ENCODE peak calls at places on chromosomes 13 and 19, in seven cellular contexts. One of them, this sample, is unnamed.

GRCh38 chr13:46903748-46904147 is 6.9 kb upstream of the HTR2A start:
- DNase-seq in NCI-H748 treated with DMSO at 0.1 percent for 48 hours: no peak
- DNase-seq in iris pigment epithelial cell: peak
- DNase-seq in uterus: no peak
- DNase-seq in T-cell: no peak
- DNase-seq in head of caudate nucleus: no peak
- DNase-seq in GM13976: no peak
- DNase-seq in this sample: no peak

GRCh38 chr19:7533281-7533819 is 2.2 kb upstream of the PNPLA6 start:
- DNase-seq in GM13976: no peak
- DNase-seq in head of caudate nucleus: peak
- DNase-seq in NCI-H748 treated with DMSO at 0.1 percent for 48 hours: no peak
- DNase-seq in uterus: peak
- DNase-seq in iris pigment epithelial cell: peak
- DNase-seq in T-cell: no peak
- DNase-seq in this sample: no peak

GRCh38 chr19:18020212-18021067 is 12.5 kb downstream of the ARRDC2 start:
- DNase-seq in head of caudate nucleus: peak
- DNase-seq in NCI-H748 treated with DMSO at 0.1 percent for 48 hours: no peak
- DNase-seq in iris pigment epithelial cell: peak
- DNase-seq in GM13976: peak
- DNase-seq in uterus: peak
- DNase-seq in T-cell: no peak
- DNase-seq in this sample: no peak

GRCh38 chr19:50510121-50510670 is 795 bp downstream of the JOSD2 start:
- DNase-seq in GM13976: no peak
- DNase-seq in T-cell: no peak
- DNase-seq in iris pigment epithelial cell: peak
- DNase-seq in head of caudate nucleus: no peak
- DNase-seq in NCI-H748 treated with DMSO at 0.1 percent for 48 hours: no peak
- DNase-seq in uterus: no peak
- DNase-seq in this sample: no peak

GRCh38 chr19:46993622-46994021 is 26.0 kb upstream of the NPAS1 start:
- DNase-seq in NCI-H748 treated with DMSO at 0.1 percent for 48 hours: no peak
- DNase-seq in T-cell: no peak
- DNase-seq in uterus: no peak
- DNase-seq in iris pigment epithelial cell: no peak
- DNase-seq in head of caudate nucleus: no peak
- DNase-seq in GM13976: no peak
- DNase-seq in this sample: no peak

GRCh38 chr13:99289674-99290337 is 17.4 kb downstream of the GPR183 start:
- DNase-seq in head of caudate nucleus: no peak
- DNase-seq in NCI-H748 treated with DMSO at 0.1 percent for 48 hours: no peak
- DNase-seq in T-cell: peak
- DNase-seq in uterus: no peak
- DNase-seq in GM13976: no peak
- DNase-seq in iris pigment epithelial cell: no peak
- DNase-seq in this sample: no peak

GRCh38 chr19:13744179-13744578 is 20.1 kb upstream of the MRI1 start:
- DNase-seq in GM13976: no peak
- DNase-seq in uterus: no peak
- DNase-seq in NCI-H748 treated with DMSO at 0.1 percent for 48 hours: no peak
- DNase-seq in T-cell: no peak
- DNase-seq in iris pigment epithelial cell: no peak
- DNase-seq in head of caudate nucleus: no peak
- DNase-seq in this sample: no peak

GRCh38 chr19:49150106-49150943 is 4.9 kb downstream of the HRC start:
- DNase-seq in uterus: peak
- DNase-seq in head of caudate nucleus: peak
- DNase-seq in iris pigment epithelial cell: peak
- DNase-seq in GM13976: peak
- DNase-seq in T-cell: no peak
- DNase-seq in NCI-H748 treated with DMSO at 0.1 percent for 48 hours: peak
- DNase-seq in this sample: peak

GRCh38 chr13:92188574-92188973 is 790.2 kb downstream of the GPC5 start:
- DNase-seq in GM13976: no peak
- DNase-seq in NCI-H748 treated with DMSO at 0.1 percent for 48 hours: no peak
- DNase-seq in uterus: no peak
- DNase-seq in iris pigment epithelial cell: no peak
- DNase-seq in T-cell: no peak
- DNase-seq in head of caudate nucleus: no peak
- DNase-seq in this sample: no peak

GRCh38 chr13:100035936-100036335 is 53.0 kb upstream of the PCCA start:
- DNase-seq in uterus: no peak
- DNase-seq in T-cell: no peak
- DNase-seq in iris pigment epithelial cell: no peak
- DNase-seq in head of caudate nucleus: no peak
- DNase-seq in GM13976: no peak
- DNase-seq in NCI-H748 treated with DMSO at 0.1 percent for 48 hours: no peak
- DNase-seq in this sample: no peak

GRCh38 chr13:21884965-21885567 is 214.2 kb downstream of the FGF9 start:
- DNase-seq in head of caudate nucleus: no peak
- DNase-seq in GM13976: no peak
- DNase-seq in NCI-H748 treated with DMSO at 0.1 percent for 48 hours: peak
- DNase-seq in iris pigment epithelial cell: no peak
- DNase-seq in T-cell: no peak
- DNase-seq in uterus: no peak
- DNase-seq in this sample: no peak

GRCh38 chr19:11736696-11737095 is 2.0 kb downstream of the ZNF823 start:
- DNase-seq in GM13976: peak
- DNase-seq in head of caudate nucleus: no peak
- DNase-seq in NCI-H748 treated with DMSO at 0.1 percent for 48 hours: no peak
- DNase-seq in T-cell: no peak
- DNase-seq in iris pigment epithelial cell: peak
- DNase-seq in uterus: peak
- DNase-seq in this sample: peak

GRCh38 chr13:24997367-24997967 is 98.5 kb upstream of the PABPC3 start:
- DNase-seq in T-cell: no peak
- DNase-seq in NCI-H748 treated with DMSO at 0.1 percent for 48 hours: peak
- DNase-seq in uterus: no peak
- DNase-seq in iris pigment epithelial cell: peak
- DNase-seq in GM13976: peak
- DNase-seq in head of caudate nucleus: no peak
- DNase-seq in this sample: no peak

GRCh38 chr19:10892256-10892655 is 20.9 kb downstream of the CARM1 start:
- DNase-seq in GM13976: no peak
- DNase-seq in head of caudate nucleus: no peak
- DNase-seq in iris pigment epithelial cell: no peak
- DNase-seq in T-cell: no peak
- DNase-seq in NCI-H748 treated with DMSO at 0.1 percent for 48 hours: no peak
- DNase-seq in uterus: no peak
- DNase-seq in this sample: no peak

GRCh38 chr13:85497652-85498051 is 301.6 kb downstream of the SLITRK6 start:
- DNase-seq in GM13976: no peak
- DNase-seq in uterus: no peak
- DNase-seq in NCI-H748 treated with DMSO at 0.1 percent for 48 hours: no peak
- DNase-seq in T-cell: no peak
- DNase-seq in head of caudate nucleus: no peak
- DNase-seq in iris pigment epithelial cell: peak
- DNase-seq in this sample: no peak

GRCh38 chr19:5211217-5211822 is 129.3 kb downstream of the PTPRS start:
- DNase-seq in NCI-H748 treated with DMSO at 0.1 percent for 48 hours: no peak
- DNase-seq in uterus: no peak
- DNase-seq in head of caudate nucleus: no peak
- DNase-seq in GM13976: no peak
- DNase-seq in iris pigment epithelial cell: no peak
- DNase-seq in T-cell: no peak
- DNase-seq in this sample: no peak

GRCh38 chr19:18941628-18942354 is 774 bp upstream of the HOMER3 start:
- DNase-seq in T-cell: no peak
- DNase-seq in head of caudate nucleus: no peak
- DNase-seq in uterus: peak
- DNase-seq in NCI-H748 treated with DMSO at 0.1 percent for 48 hours: no peak
- DNase-seq in GM13976: no peak
- DNase-seq in iris pigment epithelial cell: no peak
- DNase-seq in this sample: no peak

GRCh38 chr19:10226021-10226375 is 5.1 kb downstream of the S1PR2 start:
- DNase-seq in NCI-H748 treated with DMSO at 0.1 percent for 48 hours: no peak
- DNase-seq in uterus: no peak
- DNase-seq in iris pigment epithelial cell: no peak
- DNase-seq in GM13976: no peak
- DNase-seq in head of caudate nucleus: no peak
- DNase-seq in T-cell: no peak
- DNase-seq in this sample: no peak

GRCh38 chr13:96994849-96995243 is 570 bp upstream of the OXGR1 start:
- DNase-seq in NCI-H748 treated with DMSO at 0.1 percent for 48 hours: no peak
- DNase-seq in T-cell: no peak
- DNase-seq in GM13976: no peak
- DNase-seq in uterus: no peak
- DNase-seq in iris pigment epithelial cell: no peak
- DNase-seq in head of caudate nucleus: no peak
- DNase-seq in this sample: no peak

GRCh38 chr13:19155321-19155861 is 26.2 kb downstream of the TUBA3C start:
- DNase-seq in uterus: no peak
- DNase-seq in iris pigment epithelial cell: no peak
- DNase-seq in T-cell: no peak
- DNase-seq in GM13976: peak
- DNase-seq in NCI-H748 treated with DMSO at 0.1 percent for 48 hours: no peak
- DNase-seq in head of caudate nucleus: no peak
- DNase-seq in this sample: peak

GRCh38 chr13:35984776-35985453 is 146.3 kb downstream of the DCLK1 start:
- DNase-seq in iris pigment epithelial cell: no peak
- DNase-seq in NCI-H748 treated with DMSO at 0.1 percent for 48 hours: peak
- DNase-seq in T-cell: no peak
- DNase-seq in uterus: no peak
- DNase-seq in GM13976: no peak
- DNase-seq in head of caudate nucleus: peak
- DNase-seq in this sample: no peak

GRCh38 chr13:100611678-100612492 is 23.3 kb upstream of the GGACT start:
- DNase-seq in NCI-H748 treated with DMSO at 0.1 percent for 48 hours: no peak
- DNase-seq in head of caudate nucleus: no peak
- DNase-seq in T-cell: no peak
- DNase-seq in GM13976: no peak
- DNase-seq in iris pigment epithelial cell: no peak
- DNase-seq in uterus: no peak
- DNase-seq in this sample: no peak

GRCh38 chr13:31862828-31863227 is 123.5 kb downstream of the RXFP2 start:
- DNase-seq in head of caudate nucleus: no peak
- DNase-seq in GM13976: no peak
- DNase-seq in T-cell: no peak
- DNase-seq in iris pigment epithelial cell: no peak
- DNase-seq in NCI-H748 treated with DMSO at 0.1 percent for 48 hours: no peak
- DNase-seq in uterus: no peak
- DNase-seq in this sample: no peak

GRCh38 chr13:46739447-46740125 is 57.4 kb downstream of the ESD start:
- DNase-seq in iris pigment epithelial cell: no peak
- DNase-seq in NCI-H748 treated with DMSO at 0.1 percent for 48 hours: no peak
- DNase-seq in uterus: no peak
- DNase-seq in GM13976: no peak
- DNase-seq in head of caudate nucleus: no peak
- DNase-seq in T-cell: no peak
- DNase-seq in this sample: no peak

This sample was measured in GDM1.